ENCODE peak calls at places on chromosomes 4 and X, in seven cellular contexts. K is HCT116, C is lower leg skin, M is uterus, S is HL-60, E is PC-3, Y is AG04450. Q is an unnamed sample.

GRCh38 chrX:4710618-4711433 is 997.4 kb upstream of the PRKX start:
- DNase-seq in E (no peak), C (no peak), S (peak), Y (no peak), K (no peak), M (no peak), Q (no peak)

GRCh38 chr4:90121961-90122748 is 5.0 kb upstream of the CCSER1 start:
- DNase-seq in M (no peak), K (no peak), C (no peak), E (peak), Y (no peak), S (no peak), Q (no peak)

GRCh38 chr4:159212675-159213297 is 109.9 kb downstream of the RAPGEF2 start:
- DNase-seq in Y (no peak), E (no peak), K (no peak), C (no peak), S (no peak), M (no peak), Q (no peak)

GRCh38 chr4:141410839-141411238 is 190.1 kb downstream of the ZNF330 start:
- DNase-seq in K (no peak), C (no peak), Y (peak), E (no peak), M (no peak), S (no peak), Q (no peak)

GRCh38 chr4:155338196-155338595 is 38.6 kb downstream of the MAP9 start:
- DNase-seq in S (no peak), Y (no peak), C (no peak), K (no peak), E (no peak), M (no peak), Q (no peak)

GRCh38 chrX:153449306-153450113 is 3.7 kb upstream of the TREX2 start:
- DNase-seq in C (no peak), M (no peak), S (no peak), E (no peak), K (no peak), Y (no peak), Q (no peak)

GRCh38 chr4:142824368-142824767 is 21.7 kb downstream of the INPP4B start:
- DNase-seq in S (no peak), K (no peak), Y (no peak), M (no peak), E (peak), C (no peak), Q (no peak)

GRCh38 chr4:126839066-126839465 is 793.7 kb upstream of the INTU start:
- DNase-seq in S (no peak), K (no peak), M (no peak), Y (no peak), E (no peak), C (no peak), Q (no peak)

GRCh38 chr4:42673084-42673429 is 16.2 kb upstream of the ATP8A1 start:
- DNase-seq in S (no peak), M (no peak), E (no peak), C (no peak), K (no peak), Y (no peak), Q (no peak)

GRCh38 chr4:183783933-183784622 is 121.0 kb upstream of the STOX2 start:
- DNase-seq in Y (no peak), K (no peak), C (peak), M (no peak), E (peak), S (peak), Q (no peak)

GRCh38 chrX:140064993-140065392 is 99.7 kb upstream of the CXorf66 start:
- DNase-seq in M (no peak), K (no peak), Y (no peak), S (peak), E (no peak), C (no peak), Q (no peak)

GRCh38 chr4:6668391-6668790 is 25.3 kb upstream of the S100P start:
- DNase-seq in K (no peak), E (peak), S (no peak), M (no peak), C (no peak), Y (peak), Q (no peak)

GRCh38 chr4:86558799-86559198 is 35.3 kb upstream of the PTPN13 start:
- DNase-seq in E (peak), S (no peak), C (no peak), Y (no peak), K (no peak), M (no peak), Q (no peak)

GRCh38 chrX:133513116-133513515 is 97.8 kb upstream of the GPC4 start:
- DNase-seq in S (no peak), E (no peak), C (no peak), Y (no peak), K (no peak), M (no peak), Q (no peak)

GRCh38 chrX:101357166-101357795 is 8.7 kb upstream of the TIMM8A start:
- DNase-seq in K (peak), S (no peak), E (peak), Y (no peak), C (no peak), M (no peak), Q (no peak)

GRCh38 chr4:168632246-168632832 is 135.5 kb downstream of the PALLD start:
- DNase-seq in K (no peak), S (no peak), Y (no peak), E (peak), M (no peak), C (no peak), Q (no peak)

GRCh38 chr4:168630445-168631187 is 133.8 kb downstream of the PALLD start:
- DNase-seq in M (no peak), K (no peak), E (peak), Y (no peak), S (no peak), C (no peak), Q (no peak)

GRCh38 chr4:168629561-168629960 is 132.7 kb downstream of the PALLD start:
- DNase-seq in K (no peak), E (no peak), C (no peak), Y (no peak), M (no peak), S (no peak), Q (no peak)

GRCh38 chr4:168633071-168633470 is 136.2 kb downstream of the PALLD start:
- DNase-seq in K (no peak), S (no peak), C (no peak), M (no peak), Y (no peak), E (peak), Q (no peak)

DNA sequence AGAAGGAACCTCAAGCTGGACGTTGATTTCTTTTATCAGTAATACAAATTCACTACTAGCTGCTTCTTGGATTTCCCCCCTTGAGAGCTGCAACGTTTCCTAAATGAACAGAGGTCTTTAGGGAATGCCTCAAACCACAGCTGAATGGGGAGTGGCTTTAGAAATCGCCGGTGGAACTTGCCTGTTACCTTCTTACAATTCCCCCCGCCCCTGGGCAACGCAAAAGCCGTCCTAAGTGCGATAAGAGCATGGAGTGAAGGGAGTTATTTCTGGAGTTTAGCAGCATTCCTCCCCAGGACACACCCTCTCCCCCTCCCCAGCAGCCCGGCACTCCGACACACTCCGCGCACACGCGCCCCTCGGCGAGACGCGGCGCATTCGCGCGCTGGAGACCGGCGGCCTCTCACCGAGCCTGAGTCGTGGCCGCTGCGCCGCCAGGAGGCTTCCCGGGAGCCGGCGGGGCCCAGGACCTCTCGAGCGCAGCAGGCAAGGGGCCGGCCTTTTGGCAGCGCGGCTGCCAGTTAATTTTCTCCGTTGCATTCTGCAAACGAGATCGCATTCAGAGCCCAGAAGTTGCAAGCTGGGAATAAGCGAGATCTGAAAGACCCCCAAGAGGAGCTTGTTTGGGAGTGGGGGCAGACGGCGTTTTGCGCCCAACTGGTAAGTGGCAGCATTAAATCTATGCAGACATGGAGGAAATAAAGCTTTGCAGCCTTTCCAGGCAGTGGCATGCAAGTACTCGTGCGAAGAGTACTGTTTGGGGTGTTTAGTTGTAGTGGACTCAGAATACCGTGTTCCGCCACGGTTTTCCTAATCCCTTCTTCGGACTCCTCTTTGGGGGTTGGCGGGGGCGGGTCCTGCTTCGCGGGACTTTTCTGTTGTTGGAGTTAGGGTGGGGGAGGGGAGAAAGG is 134.6 kb downstream of the PALLD start:
- DNase-seq in C (no peak), S (no peak), M (peak), K (no peak), E (peak), Y (no peak), Q (no peak)
- TF ChIP-seq CTCF in C (no peak), S (no peak), M (peak), K (peak), E (peak), Y (peak), Q (no peak)

GRCh38 chr4:95209942-95210341 is 338.8 kb downstream of the UNC5C start:
- DNase-seq in C (no peak), M (no peak), E (no peak), K (no peak), Y (no peak), S (no peak), Q (no peak)

GRCh38 chr4:95204267-95204835 is 344.4 kb downstream of the UNC5C start:
- DNase-seq in E (no peak), S (no peak), K (no peak), Y (no peak), M (no peak), C (no peak), Q (no peak)

DNA sequence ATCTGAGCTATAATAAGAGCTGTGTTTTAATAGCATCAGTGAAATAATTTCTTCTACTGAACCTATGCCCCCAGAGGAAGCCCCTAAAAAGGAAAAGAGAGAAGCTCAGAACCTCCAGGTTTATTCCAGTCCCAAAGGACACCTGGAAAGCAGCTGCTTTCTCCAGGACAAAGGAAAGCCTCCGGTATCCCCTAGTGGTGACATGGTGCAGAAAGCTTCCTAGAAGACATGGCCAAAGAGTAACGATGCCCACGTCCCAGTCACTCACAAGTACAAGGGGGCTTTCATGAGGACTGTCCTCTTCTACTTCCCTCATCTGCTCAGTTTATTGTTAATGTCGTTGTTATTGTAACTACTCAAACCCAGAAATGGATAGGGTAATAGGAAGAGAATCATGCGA is 343.9 kb downstream of the UNC5C start:
- DNase-seq in Y (no peak), S (no peak), C (no peak), K (peak), M (no peak), E (peak), Q (no peak)
- TF ChIP-seq CTCF in Y (no peak), S (no peak), C (no peak), K (peak), M (no peak), E (peak), Q (peak)

GRCh38 chr4:107989162-107989536 is 540 bp upstream of the HADH start:
- DNase-seq in C (no peak), S (no peak), Y (no peak), K (no peak), M (no peak), E (no peak), Q (no peak)

GRCh38 chr4:107987916-107988762 is 1.6 kb upstream of the HADH start:
- DNase-seq in Y (no peak), S (no peak), E (no peak), C (no peak), M (no peak), K (no peak), Q (no peak)

GRCh38 chr4:107988763-107989035 is 990 bp upstream of the HADH start:
- DNase-seq in E (no peak), S (no peak), M (no peak), K (no peak), C (no peak), Y (no peak), Q (no peak)

GRCh38 chr4:107991945-107992625 is 2.4 kb downstream of the HADH start:
- DNase-seq in E (no peak), Y (no peak), C (no peak), M (no peak), K (no peak), S (peak), Q (no peak)

GRCh38 chr4:107989537-107990386 is at the start of gene HADH:
- DNase-seq in M (peak), C (peak), S (peak), E (peak), K (peak), Y (peak), Q (peak)
- TF ChIP-seq CTCF in M (no peak), C (no peak), S (no peak), E (no peak), K (no peak), Y (no peak), Q (no peak)

GRCh38 chr4:129532573-129532972 is 436.6 kb downstream of the C4orf33 start:
- DNase-seq in Y (no peak), K (no peak), S (peak), E (no peak), C (no peak), M (no peak), Q (no peak)

DNA sequence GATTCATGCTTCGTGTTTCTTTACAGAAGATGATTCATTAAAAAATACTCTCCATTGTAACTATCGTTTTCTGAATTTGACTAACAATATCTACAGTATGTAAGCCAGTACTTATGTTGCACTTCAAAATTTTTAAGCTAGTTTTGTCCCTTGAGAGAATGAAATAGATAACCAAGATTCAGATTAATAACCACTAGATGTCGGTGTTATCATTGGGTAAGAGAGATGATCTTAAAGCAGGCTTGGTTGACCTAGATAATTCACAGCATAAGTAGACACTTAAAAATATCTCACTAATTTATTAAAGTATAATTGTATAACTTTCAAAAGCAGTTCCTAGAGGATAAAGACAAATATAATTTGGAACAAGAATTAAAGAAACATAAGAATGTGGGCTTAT is 430.9 kb downstream of the C4orf33 start:
- DNase-seq in Y (no peak), M (no peak), K (peak), E (peak), C (no peak), S (no peak), Q (no peak)
- TF ChIP-seq CTCF in Y (no peak), M (no peak), K (peak), E (peak), C (no peak), S (peak), Q (no peak)

DNA sequence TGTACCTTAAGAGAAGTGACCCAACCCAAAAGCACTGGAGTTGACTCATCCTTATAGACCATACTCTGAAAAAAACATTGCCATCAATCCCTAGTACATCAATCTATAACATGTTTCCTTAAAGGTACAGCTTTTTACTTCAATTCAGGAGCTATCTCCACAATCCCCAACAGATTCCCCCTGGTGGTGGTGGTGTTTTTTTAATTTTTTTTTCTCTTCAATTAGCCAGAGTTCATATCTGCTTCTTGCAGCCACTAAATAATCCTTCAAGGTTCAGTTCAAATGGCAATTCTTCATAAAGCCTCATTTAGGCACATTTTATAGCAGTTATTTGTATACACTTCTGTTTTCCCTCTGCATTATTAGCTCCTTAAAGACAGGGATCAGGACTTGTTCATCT is 60.7 kb upstream of the KDR start:
- DNase-seq in K (no peak), Y (no peak), M (no peak), S (no peak), C (no peak), E (peak), Q (no peak)
- TF ChIP-seq CTCF in K (peak), Y (peak), M (no peak), S (no peak), C (no peak), E (peak), Q (no peak)

DNA sequence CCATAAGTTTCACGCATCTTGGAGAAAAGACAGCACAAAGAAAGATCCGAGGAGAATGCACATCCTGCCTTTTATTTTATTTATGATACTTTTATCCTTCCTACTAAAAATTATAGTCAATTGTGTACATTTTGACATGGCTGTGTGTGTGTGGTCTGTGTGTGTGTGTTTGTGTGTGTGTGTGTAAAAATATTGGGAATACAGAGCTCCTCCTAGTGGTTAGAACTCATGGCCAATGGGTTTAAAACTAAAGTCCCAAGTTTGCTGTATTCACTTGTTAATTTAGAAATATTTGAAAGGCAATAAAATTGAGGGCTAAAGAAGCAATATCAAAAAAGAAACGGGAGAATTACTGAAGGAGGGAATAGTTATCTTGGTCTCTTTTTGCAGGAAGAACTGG is 47.5 kb downstream of the NKX6-1 start:
- DNase-seq in M (no peak), Y (no peak), E (peak), S (no peak), C (no peak), K (no peak), Q (no peak)
- TF ChIP-seq CTCF in M (no peak), Y (peak), E (peak), S (no peak), C (no peak), K (peak), Q (peak)

DNA sequence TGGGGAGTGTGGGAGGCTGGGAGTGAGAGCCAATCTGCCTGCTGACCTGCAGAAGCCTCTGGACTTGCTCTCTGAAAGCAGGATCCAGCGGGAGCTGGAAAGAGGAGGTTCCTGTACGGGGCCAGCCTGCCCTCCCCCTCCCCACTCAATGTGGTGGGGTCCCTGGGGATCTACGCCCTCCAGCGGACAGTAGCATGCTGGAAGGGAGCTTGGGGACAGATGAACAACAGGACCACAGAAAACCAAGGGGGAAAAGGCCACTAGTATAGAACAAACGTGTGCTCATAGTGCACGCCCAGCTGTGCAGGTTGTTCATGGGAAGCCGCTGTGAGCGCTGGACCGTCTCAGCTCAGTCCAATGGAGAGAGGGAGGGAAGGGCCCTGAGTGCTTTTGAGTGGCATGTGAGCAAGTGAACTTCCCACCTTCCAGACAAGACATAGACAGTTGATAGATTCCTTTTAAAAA is 15.8 kb downstream of the HMX1 start:
- DNase-seq in M (no peak), E (no peak), K (no peak), Y (no peak), S (no peak), C (no peak), Q (no peak)
- TF ChIP-seq CTCF in M (no peak), E (no peak), K (no peak), Y (no peak), S (no peak), C (no peak), Q (no peak)

GRCh38 chrX:85112270-85112669 is 108.6 kb downstream of the APOOL start:
- DNase-seq in C (no peak), K (no peak), S (peak), E (no peak), M (no peak), Y (no peak), Q (no peak)

GRCh38 chrX:85108165-85108564 is 104.5 kb downstream of the APOOL start:
- DNase-seq in Y (no peak), M (no peak), S (no peak), K (no peak), E (no peak), C (no peak), Q (no peak)

GRCh38 chrX:85111347-85111746 is 107.7 kb downstream of the APOOL start:
- DNase-seq in C (no peak), Y (no peak), K (no peak), E (peak), M (no peak), S (no peak), Q (no peak)

GRCh38 chrX:85107407-85107806 is 103.7 kb downstream of the APOOL start:
- DNase-seq in E (no peak), C (peak), Y (no peak), K (no peak), S (no peak), M (no peak), Q (no peak)

DNA sequence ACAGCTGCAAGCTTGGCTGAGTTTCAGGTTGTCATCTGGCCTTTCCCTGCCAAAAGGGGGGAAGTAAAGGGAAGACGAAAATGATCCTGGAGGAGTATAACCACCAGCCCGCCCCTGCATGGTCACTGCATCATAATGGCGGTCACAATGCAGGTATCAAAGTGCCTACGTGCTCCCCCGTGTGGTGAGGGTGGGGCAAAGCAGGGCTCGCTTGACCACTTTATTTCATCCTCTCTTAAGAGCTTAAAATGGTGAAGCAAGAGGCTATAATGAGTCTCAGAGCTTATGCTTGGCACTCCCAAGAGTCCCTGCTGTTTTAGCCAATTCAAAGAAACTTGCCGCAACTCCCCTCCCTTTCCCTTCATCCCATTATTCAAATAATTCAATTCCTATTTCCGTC is 105.6 kb downstream of the APOOL start:
- DNase-seq in Y (no peak), K (peak), M (no peak), E (peak), S (peak), C (no peak), Q (no peak)
- TF ChIP-seq CTCF in Y (peak), K (peak), M (no peak), E (peak), S (peak), C (no peak), Q (peak)

Q was measured in GM12864.